ENCODE peak calls at places on chromosomes 2 and 18, in five cellular contexts. S is heart left ventricle; N is upper lobe of right lung; F is CD8-positive, alpha-beta T cell; J is fibroblast of lung. H is an unnamed sample. For H3K4me1, the result is how much of the 10 kb centered on the place peaks cover.

GRCh38 chr2:237501892-237502513 is 15.0 kb downstream of the MLPH start:
- DNase-seq in S (no peak), N (peak), F (no peak), J (peak), H (no peak)

GRCh38 chr2:69092857-69093256 is 79.9 kb downstream of the ANTXR1 start:
- DNase-seq in S (no peak), N (no peak), F (no peak), J (no peak), H (no peak)

GRCh38 chr2:242051440-242051839 is 181.9 kb downstream of the RTP5 start:
- DNase-seq in S (no peak), N (no peak), F (no peak), J (no peak), H (no peak)

GRCh38 chr2:195313976-195314375 is 343.1 kb upstream of the SLC39A10 start:
- DNase-seq in S (no peak), N (no peak), F (no peak), J (no peak), H (no peak)

GRCh38 chr2:145186303-145186702 is 666.4 kb upstream of the ZEB2 start:
- DNase-seq in S (no peak), N (no peak), F (no peak), J (no peak), H (no peak)

GRCh38 chr2:237223208-237223861 is 137.6 kb downstream of the COPS8 start:
- DNase-seq in S (peak), N (no peak), F (no peak), J (peak), H (no peak)

GRCh38 chr2:102041351-102041750 is 49.6 kb downstream of the IL1R2 start:
- DNase-seq in S (no peak), N (no peak), F (no peak), J (peak), H (no peak)

GRCh38 chr2:144320491-144320890 is 199.4 kb downstream of the ZEB2 start:
- DNase-seq in S (no peak), N (no peak), F (peak), J (peak), H (no peak)

GRCh38 chr18:63439334-63439733 is 17.1 kb upstream of the VPS4B start:
- DNase-seq in S (no peak), N (no peak), F (peak), J (peak), H (no peak)

DNA sequence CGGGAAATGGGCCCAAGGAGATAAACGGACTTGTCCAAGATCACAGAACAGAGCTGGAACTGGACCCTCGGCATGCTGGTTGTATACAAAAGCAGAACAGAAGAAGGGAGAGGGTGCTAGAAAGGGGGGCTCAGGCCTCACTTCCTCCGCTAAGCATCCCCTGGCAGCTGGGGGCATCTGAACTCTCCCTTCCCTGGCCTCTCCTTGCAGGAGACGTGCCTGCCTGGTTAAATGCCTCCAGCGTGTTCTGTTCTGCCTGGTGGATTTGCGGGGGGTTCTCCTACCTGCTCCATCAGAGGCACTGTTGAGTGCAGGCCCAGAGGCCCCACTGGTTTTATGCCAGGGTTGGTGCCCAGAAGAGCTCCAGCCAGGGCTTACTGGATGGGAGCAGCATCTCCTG is 124.7 kb downstream of the ZFP36L2 start:
- DNase-seq in S (no peak), N (no peak), F (no peak), J (no peak), H (no peak)
- H3K4me3 ChIP-seq in S (peak), N (peak), F (no peak), J (no peak), H (no peak)

DNA sequence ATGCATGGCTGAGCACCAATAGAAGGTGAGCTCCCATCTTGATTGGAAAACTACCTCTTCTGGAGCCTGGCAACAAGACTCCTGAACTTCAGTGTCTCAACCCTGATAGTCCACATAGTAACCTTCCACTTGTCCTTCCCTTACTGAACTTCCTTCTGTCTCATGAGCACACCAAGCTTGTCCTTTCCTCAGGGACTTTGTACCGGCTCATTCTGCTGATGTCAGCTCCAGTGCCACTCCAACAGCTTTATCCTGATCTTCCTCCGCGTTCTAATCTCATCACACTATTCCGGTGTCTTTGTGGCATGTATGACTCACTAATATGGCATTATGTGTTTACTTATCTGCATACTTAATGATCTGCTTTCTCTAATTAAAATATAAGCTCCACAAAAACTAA is 862.0 kb upstream of the ID2 start:
- DNase-seq in S (no peak), N (no peak), F (no peak), J (no peak), H (no peak)
- H3K4me1 ChIP-seq in S (under half), N (under half), F (under half), J (under half), H (under half)

DNA sequence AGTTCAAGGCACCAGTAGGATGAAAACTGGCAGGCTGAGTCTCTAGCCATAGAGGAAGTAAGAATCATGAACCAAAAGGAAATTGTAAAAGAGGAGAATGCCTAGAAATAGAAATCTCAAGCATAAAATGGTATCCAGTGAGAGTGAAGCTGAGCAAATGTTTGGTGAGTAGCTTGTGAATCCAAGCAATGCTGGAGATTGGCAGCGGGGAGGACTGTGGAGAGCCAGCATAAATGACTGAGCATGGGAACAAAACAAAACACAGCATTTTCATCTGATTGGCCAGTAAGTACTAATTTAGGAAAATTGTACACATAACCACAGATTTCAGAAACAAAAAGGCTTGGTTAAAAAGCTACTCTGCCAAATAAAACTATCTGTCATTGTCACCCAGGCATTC is 390.0 kb downstream of the STK39 start:
- DNase-seq in S (no peak), N (no peak), F (no peak), J (no peak), H (no peak)
- H3K4me3 ChIP-seq in S (no peak), N (no peak), F (no peak), J (no peak), H (no peak)

DNA sequence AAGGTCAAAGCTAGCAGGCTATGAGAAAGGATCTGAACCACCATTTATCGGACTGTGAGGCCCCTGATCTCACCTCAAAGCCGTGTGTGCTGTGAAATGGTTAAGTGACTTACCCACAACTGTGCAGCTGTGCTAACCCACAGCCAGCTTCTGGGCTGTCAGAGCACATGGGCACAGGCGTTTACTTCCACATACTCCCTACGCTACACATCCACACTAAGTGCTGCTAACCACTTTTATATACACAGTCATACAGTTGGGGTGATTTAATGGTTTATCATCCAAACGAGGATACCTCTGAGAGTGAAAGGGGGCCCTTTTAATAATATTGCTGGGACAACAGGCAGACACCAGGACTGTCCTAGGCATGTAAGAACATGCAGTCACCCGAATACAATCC is 37.3 kb downstream of the CYRIA start:
- DNase-seq in S (no peak), N (no peak), F (no peak), J (no peak), H (no peak)
- H3K4me1 ChIP-seq in S (half or more), N (half or more), F (under half), J (under half), H (under half)

GRCh38 chr2:60534034-60534393 is 19.4 kb downstream of the BCL11A start:
- DNase-seq in S (no peak), N (no peak), F (no peak), J (no peak), H (no peak)

GRCh38 chr2:60531638-60532216 is 21.7 kb downstream of the BCL11A start:
- DNase-seq in S (no peak), N (no peak), F (no peak), J (no peak), H (no peak)

GRCh38 chr2:60532421-60532820 is 21.0 kb downstream of the BCL11A start:
- DNase-seq in S (no peak), N (no peak), F (no peak), J (no peak), H (no peak)

GRCh38 chr2:60535392-60536312 is 17.8 kb downstream of the BCL11A start:
- DNase-seq in S (no peak), N (no peak), F (no peak), J (no peak), H (no peak)

GRCh38 chr2:60533114-60534033 is 20.1 kb downstream of the BCL11A start:
- DNase-seq in S (no peak), N (no peak), F (no peak), J (peak), H (no peak)
- H3K4me3 ChIP-seq in S (no peak), N (no peak), F (no peak), J (peak), H (no peak)

GRCh38 chr18:76548541-76548940 is 53.5 kb upstream of the ZNF516 start:
- DNase-seq in S (no peak), N (peak), F (no peak), J (no peak), H (no peak)

GRCh38 chr18:76558881-76559667 is 64.0 kb upstream of the ZNF516 start:
- DNase-seq in S (peak), N (peak), F (no peak), J (peak), H (no peak)

GRCh38 chr18:76554788-76555187 is 59.7 kb upstream of the ZNF516 start:
- DNase-seq in S (no peak), N (no peak), F (no peak), J (no peak), H (no peak)

GRCh38 chr18:76557026-76557575 is 62.1 kb upstream of the ZNF516 start:
- DNase-seq in S (peak), N (no peak), F (no peak), J (peak), H (no peak)

DNA sequence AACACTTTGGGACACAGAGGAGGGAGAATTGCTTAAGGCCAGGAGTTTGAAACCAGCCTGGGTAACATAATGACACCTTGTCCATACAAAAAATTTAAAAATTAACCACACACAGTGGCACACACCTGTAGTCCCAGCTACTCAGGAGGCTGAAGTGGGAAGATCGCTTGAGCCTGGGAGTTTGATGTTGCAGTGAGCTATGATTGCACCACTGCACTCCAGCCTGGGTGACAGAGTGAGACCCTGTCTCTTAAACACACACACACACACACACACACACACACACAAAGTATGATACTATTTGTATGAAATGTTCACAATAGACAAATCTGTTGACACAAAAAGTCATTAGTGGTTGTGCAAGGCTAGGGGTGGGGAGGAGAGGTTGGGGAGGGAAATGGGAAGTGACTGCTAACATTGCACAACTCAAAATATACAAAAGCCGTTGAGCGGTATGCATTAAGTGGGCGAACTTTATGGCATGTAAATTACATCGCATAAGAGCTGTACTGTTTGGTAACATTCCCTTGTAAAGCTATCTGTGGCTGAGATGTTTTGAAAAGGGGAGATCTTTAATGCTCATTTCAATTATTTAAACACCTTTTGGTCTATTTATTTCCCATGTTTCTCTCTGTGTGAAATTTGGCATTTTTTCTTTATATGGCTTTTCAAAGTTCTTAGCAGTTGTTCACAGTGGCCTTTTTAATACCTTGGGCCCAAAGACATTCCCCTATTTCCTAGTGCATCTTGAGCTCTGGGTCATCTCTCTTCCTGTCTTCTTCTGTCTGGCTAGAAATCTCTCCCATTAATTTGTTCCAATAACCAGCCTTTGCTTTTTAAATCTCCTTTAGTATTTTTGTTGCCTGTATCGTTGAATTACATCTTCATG is 58.9 kb upstream of the ZNF516 start:
- DNase-seq in S (no peak), N (peak), F (no peak), J (peak), H (no peak)
- H3K4me1 ChIP-seq in S (under half), N (under half), F (under half), J (under half), H (under half)

GRCh38 chr2:108963057-108963456 is 26.0 kb downstream of the EDAR start:
- DNase-seq in S (no peak), N (no peak), F (no peak), J (no peak), H (no peak)
- H3K4me3 ChIP-seq in S (no peak), N (no peak), F (no peak), J (no peak), H (no peak)

GRCh38 chr18:57445488-57446319 is 10.5 kb downstream of the ONECUT2 start:
- DNase-seq in S (no peak), N (no peak), F (no peak), J (no peak), H (peak)
- H3K4me1 ChIP-seq in S (under half), N (under half), F (under half), J (under half), H (under half)

H was measured in right lobe of liver.